ENCODE peak calls at places on chromosomes 13 and 19, in five cellular contexts. N, D, S, L and J are unnamed samples.

GRCh38 chr13:30997697-30998547 is 65.5 kb downstream of the TEX26 start:
- DNase-seq in N (no peak), D (no peak), S (no peak), L (no peak), J (peak)

GRCh38 chr19:21900401-21900800 is 64.4 kb upstream of the ZNF43 start:
- DNase-seq in N (no peak), D (no peak), S (no peak), L (no peak), J (no peak)

GRCh38 chr19:13622727-13623126 is 116.4 kb upstream of the CACNA1A start:
- DNase-seq in N (no peak), D (no peak), S (no peak), L (no peak), J (no peak)

GRCh38 chr19:39325778-39326680 is 5.4 kb upstream of the LRFN1 start:
- DNase-seq in N (no peak), D (peak), S (no peak), L (no peak), J (no peak)

GRCh38 chr19:3634496-3635045 is 8.0 kb upstream of the CACTIN start:
- DNase-seq in N (no peak), D (no peak), S (no peak), L (no peak), J (no peak)

GRCh38 chr19:58243351-58243750 is 14.6 kb downstream of the ZNF544 start:
- DNase-seq in N (no peak), D (no peak), S (no peak), L (no peak), J (no peak)

GRCh38 chr13:36131931-36132297 is 732 bp upstream of the DCLK1 start:
- DNase-seq in N (no peak), D (no peak), S (no peak), L (no peak), J (peak)

GRCh38 chr13:43405457-43405856 is 381.3 kb downstream of the ENOX1 start:
- DNase-seq in N (no peak), D (no peak), S (no peak), L (no peak), J (no peak)

GRCh38 chr13:50829226-50829625 is 14.3 kb downstream of the DLEU7 start:
- DNase-seq in N (no peak), D (no peak), S (no peak), L (no peak), J (no peak)

GRCh38 chr13:106873810-106874209 is 305.9 kb upstream of the ARGLU1 start:
- DNase-seq in N (no peak), D (no peak), S (no peak), L (no peak), J (no peak)

GRCh38 chr19:14440049-14440448 is 6.9 kb downstream of the PKN1 start:
- DNase-seq in N (peak), D (peak), S (peak), L (peak), J (peak)

GRCh38 chr19:41228486-41228885 is 9.5 kb downstream of the AXL start:
- DNase-seq in N (no peak), D (no peak), S (no peak), L (no peak), J (no peak)

GRCh38 chr19:41341669-41342490 is 11.8 kb downstream of the TGFB1 start:
- DNase-seq in N (no peak), D (no peak), S (no peak), L (no peak), J (no peak)

GRCh38 chr13:36297600-36298338 is at the start of gene CCDC169:
- DNase-seq in N (peak), D (peak), S (peak), L (peak), J (peak)

GRCh38 chr19:49151339-49152217 is 3.6 kb downstream of the HRC start:
- DNase-seq in N (peak), D (peak), S (no peak), L (no peak), J (peak)

GRCh38 chr13:71801165-71801564 is 65.8 kb downstream of the DACH1 start:
- DNase-seq in N (no peak), D (no peak), S (no peak), L (no peak), J (no peak)

GRCh38 chr13:35356572-35356971 is 119.9 kb downstream of the MAB21L1 start:
- DNase-seq in N (no peak), D (no peak), S (no peak), L (no peak), J (no peak)

GRCh38 chr19:2394669-2395292 is 32.6 kb downstream of the TIMM13 start:
- DNase-seq in N (no peak), D (no peak), S (no peak), L (no peak), J (no peak)